ENCODE peak calls at places on chromosome 9, in six cellular contexts. X is caudate nucleus, W is mesendoderm, Y is Right ventricle myocardium superior, P is natural killer cell, H is iPS-NIHi11. V is an unnamed sample.

GRCh38 chr9:123360161-123361085 is 4.4 kb downstream of the CRB2 start:
- DNase-seq in X (no peak), W (peak), Y (no peak), P (no peak), H (peak), V (no peak)

GRCh38 chr9:95874989-95875304 is 544 bp upstream of the ERCC6L2 start:
- DNase-seq in X (peak), W (no peak), Y (peak), P (peak), H (peak), V (no peak)

GRCh38 chr9:120344230-120344629 is 235.7 kb downstream of the CDK5RAP2 start:
- DNase-seq in X (peak), W (no peak), Y (no peak), P (no peak), H (no peak), V (no peak)

GRCh38 chr9:16884952-16885513 is 14.6 kb upstream of the BNC2 start:
- DNase-seq in X (no peak), W (no peak), Y (no peak), P (peak), H (no peak), V (no peak)

GRCh38 chr9:20592673-20593072 is 29.6 kb downstream of the MLLT3 start:
- DNase-seq in X (no peak), W (no peak), Y (no peak), P (no peak), H (no peak), V (no peak)

GRCh38 chr9:2299156-2299842 is 284.2 kb downstream of the SMARCA2 start:
- DNase-seq in X (no peak), W (no peak), Y (no peak), P (no peak), H (no peak), V (no peak)

GRCh38 chr9:112917987-112918362 is 27.3 kb upstream of the SLC46A2 start:
- DNase-seq in X (no peak), W (no peak), Y (no peak), P (no peak), H (no peak), V (no peak)

GRCh38 chr9:9912459-9912858 is 700.3 kb downstream of the PTPRD start:
- DNase-seq in X (no peak), W (no peak), Y (no peak), P (no peak), H (peak), V (no peak)

GRCh38 chr9:127149463-127150390 is 27.3 kb upstream of the ANGPTL2 start:
- DNase-seq in X (no peak), W (no peak), Y (no peak), P (no peak), H (no peak), V (no peak)

GRCh38 chr9:2014148-2014547 is 999 bp upstream of the SMARCA2 start:
- DNase-seq in X (no peak), W (no peak), Y (no peak), P (no peak), H (no peak), V (no peak)

GRCh38 chr9:86600291-86600690 is 246.1 kb upstream of the TUT7 start:
- DNase-seq in X (no peak), W (peak), Y (no peak), P (no peak), H (no peak), V (no peak)

GRCh38 chr9:136121801-136122200 is 3.1 kb upstream of the TMEM250 start:
- DNase-seq in X (no peak), W (no peak), Y (no peak), P (no peak), H (no peak), V (no peak)

GRCh38 chr9:74960548-74960947 is 7.8 kb upstream of the C9orf40 start:
- DNase-seq in X (no peak), W (no peak), Y (no peak), P (no peak), H (no peak), V (peak)